ENCODE peak calls at places on chromosomes 13 and 19, in six cellular contexts. V is heart left ventricle; O is left ventricle myocardium inferior; G is right lobe of liver; S is CD8-positive, alpha-beta T cell; Z is endodermal cell. Q is an unnamed sample.

GRCh38 chr13:38804061-38804460 is 117.2 kb downstream of the FREM2 start:
- DNase-seq in S (no peak), Z (no peak), V (no peak), O (no peak), G (no peak), Q (no peak)

GRCh38 chr13:99103536-99103935 is 97.1 kb upstream of the UBAC2 start:
- DNase-seq in G (no peak), V (no peak), O (no peak), Z (peak; percentile 70), S (no peak), Q (no peak)

GRCh38 chr19:53966931-53967330 is 4.2 kb downstream of the CACNG8 start:
- DNase-seq in Z (no peak), G (no peak), V (no peak), O (no peak), S (no peak), Q (no peak)

GRCh38 chr13:45292176-45292575 is 48.8 kb downstream of the TPT1 start:
- DNase-seq in O (no peak), Z (peak; percentile 33), S (no peak), G (no peak), V (no peak), Q (no peak)

GRCh38 chr19:3071764-3072163 is 9.5 kb upstream of the TLE5 start:
- DNase-seq in V (no peak), O (no peak), S (no peak), G (no peak), Z (no peak), Q (no peak)

GRCh38 chr19:58154679-58155648 is 4.4 kb upstream of the ZNF329 start:
- DNase-seq in V (peak; percentile 99), S (peak; percentile 99), G (peak; percentile 96), O (peak; percentile 97), Z (peak; percentile 99), Q (peak; percentile 94)

GRCh38 chr19:39474139-39474620 is 6.5 kb upstream of the TIMM50 start:
- DNase-seq in Z (peak; percentile 96), O (peak; percentile 58), G (peak; percentile 52), V (peak; percentile 77), S (peak; percentile 60), Q (no peak)

GRCh38 chr19:50493171-50493570 is 16.5 kb upstream of the GARIN5A start:
- DNase-seq in Z (no peak), S (no peak), G (no peak), O (no peak), V (peak; percentile 9), Q (no peak)

GRCh38 chr19:15173746-15174404 is 26.9 kb downstream of the NOTCH3 start:
- DNase-seq in G (no peak), Z (no peak), O (no peak), V (no peak), S (no peak), Q (no peak)

GRCh38 chr19:23778566-23778965 is 19.9 kb upstream of the ZNF681 start:
- DNase-seq in G (no peak), V (no peak), O (no peak), Z (peak; percentile 10), S (no peak), Q (peak; percentile 11)

GRCh38 chr13:19862511-19863313 is 737 bp downstream of the ZMYM5 start:
- DNase-seq in G (no peak), Z (peak; percentile 69), O (peak; percentile 28), S (peak; percentile 25), V (no peak), Q (no peak)

GRCh38 chr19:4019578-4019977 is 12.0 kb downstream of the PIAS4 start:
- DNase-seq in G (no peak), Z (no peak), O (no peak), S (no peak), V (no peak), Q (no peak)

GRCh38 chr19:47003611-47003935 is 16.1 kb upstream of the NPAS1 start:
- DNase-seq in S (no peak), V (no peak), G (no peak), O (no peak), Z (no peak), Q (no peak)

GRCh38 chr19:38990949-38991697 is 15.6 kb upstream of the FBXO17 start:
- DNase-seq in G (peak; percentile 29), S (no peak), V (no peak), O (no peak), Z (no peak), Q (no peak)

GRCh38 chr13:65964672-65965071 is 1265.5 kb downstream of the PCDH9 start:
- DNase-seq in S (no peak), Z (no peak), V (no peak), O (no peak), G (no peak), Q (no peak)

GRCh38 chr19:52748336-52748950 is 13.6 kb upstream of the ZNF611 start:
- DNase-seq in V (no peak), Z (no peak), G (no peak), S (no peak), O (no peak), Q (peak; percentile 68)

GRCh38 chr19:52094526-52094925 is 1.0 kb downstream of the ZNF841 start:
- DNase-seq in V (no peak), G (no peak), Z (peak; percentile 50), O (no peak), S (no peak), Q (no peak)

GRCh38 chr19:54047626-54048025 is 16.1 kb downstream of the VSTM1 start:
- DNase-seq in Z (no peak), O (no peak), V (no peak), G (no peak), S (no peak), Q (no peak)

GRCh38 chr13:111936267-111936925 is 130.6 kb upstream of the SOX1 start:
- DNase-seq in S (no peak), Z (peak; percentile 32), V (no peak), O (no peak), G (no peak), Q (peak; percentile 32)
- H3K27me3 ChIP-seq in S (no peaks in the 10 kb centered on the region), Z (no peaks in the 10 kb centered on the region), V (peaks cover 35% of the 10 kb centered on the region), O (peaks cover 50% of the 10 kb centered on the region), G (no peaks in the 10 kb centered on the region), Q (no peaks in the 10 kb centered on the region)

GRCh38 chr19:42129399-42130253 is 2.6 kb downstream of the POU2F2 start:
- DNase-seq in Z (no peak), O (peak; percentile 29), V (peak; percentile 70), S (no peak), G (peak; percentile 34), Q (no peak)
- H3K9me3 ChIP-seq in Z (no peaks in the 10 kb centered on the region), O (no peaks in the 10 kb centered on the region), V (no peaks in the 10 kb centered on the region), S (no peaks in the 10 kb centered on the region), G (no peaks in the 10 kb centered on the region), Q (no peaks in the 10 kb centered on the region)

GRCh38 chr19:7732045-7732444 is at the start of gene CLEC4G:
- DNase-seq in O (no peak), V (no peak), S (no peak), G (peak; percentile 49), Z (no peak), Q (no peak)
- H3K27me3 ChIP-seq in O (peaks cover 76% of the 10 kb centered on the region), V (peaks cover 51% of the 10 kb centered on the region), S (peaks cover 20% of the 10 kb centered on the region), G (no peaks in the 10 kb centered on the region), Z (peaks cover 90% of the 10 kb centered on the region), Q (peaks cover 24% of the 10 kb centered on the region)

DNA sequence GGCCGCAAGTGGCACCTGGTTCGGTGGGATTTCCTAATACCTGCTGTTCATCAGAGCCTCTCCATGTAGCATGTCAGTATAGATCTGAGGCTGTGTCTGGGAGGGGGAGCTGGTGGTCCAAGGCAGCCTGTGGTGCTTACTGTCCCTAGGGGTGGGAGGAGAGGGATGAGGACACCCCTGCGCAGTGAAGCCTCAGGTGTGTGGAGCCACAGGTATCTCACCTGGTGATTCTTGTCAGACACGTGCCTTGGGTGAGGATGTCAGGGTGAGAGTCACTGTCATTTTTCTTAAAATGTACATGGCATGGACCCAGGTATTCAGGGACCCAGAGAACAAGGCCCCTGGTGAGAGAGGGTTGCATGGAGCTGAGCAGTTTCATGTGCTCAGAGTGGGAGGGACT is 11.7 kb downstream of the CEACAM4 start:
- DNase-seq in V (no peak), G (no peak), O (no peak), Z (no peak), S (no peak), Q (no peak)
- H3K9me3 ChIP-seq in V (no peaks in the 10 kb centered on the region), G (no peaks in the 10 kb centered on the region), O (peaks cover under 1% of the 10 kb centered on the region), Z (no peaks in the 10 kb centered on the region), S (no peaks in the 10 kb centered on the region), Q (no peaks in the 10 kb centered on the region)

GRCh38 chr13:44030615-44031014 is 150.9 kb downstream of the LACC1 start:
- DNase-seq in G (no peak), Z (no peak), S (no peak), V (no peak), O (no peak), Q (no peak)

GRCh38 chr13:44031555-44031954 is 151.9 kb downstream of the LACC1 start:
- DNase-seq in G (no peak), S (no peak), V (no peak), Z (peak; percentile 57), O (no peak), Q (no peak)

GRCh38 chr13:44040070-44040753 is 160.5 kb downstream of the LACC1 start:
- DNase-seq in G (no peak), S (no peak), Z (no peak), O (no peak), V (no peak), Q (no peak)

GRCh38 chr13:44032801-44033200 is 153.1 kb downstream of the LACC1 start:
- DNase-seq in Z (no peak), G (no peak), V (no peak), S (no peak), O (no peak), Q (no peak)

DNA sequence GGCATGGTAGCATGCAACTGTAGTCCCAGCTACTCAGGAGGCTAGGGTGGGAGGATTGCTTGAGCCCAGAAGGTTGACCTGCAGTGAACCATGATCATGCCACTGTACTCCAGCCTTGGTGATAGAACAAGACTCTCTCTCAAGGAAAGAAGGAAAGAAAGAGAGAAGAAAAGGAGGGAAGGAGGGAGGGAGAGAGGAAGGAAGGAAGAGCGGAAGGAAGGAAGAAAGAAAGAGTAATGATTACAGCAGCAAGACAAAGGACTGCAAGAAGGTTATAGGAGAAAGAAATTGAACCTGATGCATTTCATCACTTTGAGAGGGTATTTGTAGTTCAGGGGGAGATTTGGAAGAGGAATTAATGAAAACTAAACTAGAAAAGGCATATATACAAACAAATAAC is 155.7 kb downstream of the LACC1 start:
- DNase-seq in V (no peak), G (no peak), Z (no peak), S (no peak), O (no peak), Q (no peak)
- H3K27me3 ChIP-seq in V (no peaks in the 10 kb centered on the region), G (no peaks in the 10 kb centered on the region), Z (no peaks in the 10 kb centered on the region), S (no peaks in the 10 kb centered on the region), O (no peaks in the 10 kb centered on the region), Q (no peaks in the 10 kb centered on the region)

DNA sequence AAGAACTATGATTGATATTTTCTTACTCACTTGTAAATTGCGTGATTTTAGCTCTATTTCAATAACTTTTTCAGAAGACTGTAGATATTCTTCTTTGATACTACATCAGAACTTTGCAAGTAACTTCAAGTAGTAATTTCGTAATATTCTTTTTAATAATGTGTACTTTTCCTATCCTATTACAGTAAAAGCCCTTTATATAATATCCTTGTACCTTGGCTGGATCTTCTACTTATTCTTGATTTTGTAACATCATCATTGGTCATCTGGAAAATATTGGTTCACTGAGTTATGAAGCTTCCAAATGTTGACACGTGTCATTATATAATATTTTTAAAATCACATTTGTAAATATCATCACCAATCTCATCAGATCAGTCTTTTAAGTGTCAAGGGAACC is 32.4 kb downstream of the POLR1D start:
- DNase-seq in G (no peak), V (no peak), Z (no peak), O (no peak), S (no peak), Q (no peak)
- H3K9me3 ChIP-seq in G (no peaks in the 10 kb centered on the region), V (peaks cover 14% of the 10 kb centered on the region), Z (peaks cover 23% of the 10 kb centered on the region), O (peaks cover 19% of the 10 kb centered on the region), S (peaks cover 13% of the 10 kb centered on the region), Q (peaks cover 6% of the 10 kb centered on the region)